ENCODE peak calls at places on chromosomes 16 and 17, in six cellular contexts. H is RWPE1; G is nucleus accumbens; J is esophagus squamous epithelium; M is effector memory CD4-positive, alpha-beta T cell; B is activated T-cell treated with anti-CD3 and anti-CD28 coated beads, Interleukin-2, amount 50 U/mL, for 72 hours. P is an unnamed sample.

GRCh38 chr17:4665027-4665426 is 23.5 kb upstream of the ALOX15 start:
- DNase-seq in H (no peak), G (no peak), J (no peak), M (no peak), B (no peak), P (no peak)

GRCh38 chr17:80794281-80795089 is 197.2 kb upstream of the CHMP6 start:
- DNase-seq in H (no peak), G (no peak), J (no peak), M (no peak), B (no peak), P (no peak)

GRCh38 chr17:73546770-73547345 is 97.4 kb downstream of the SDK2 start:
- DNase-seq in H (peak), G (no peak), J (peak), M (no peak), B (peak), P (peak)

GRCh38 chr16:19346335-19346922 is 60.9 kb downstream of the CLEC19A start:
- DNase-seq in H (no peak), G (no peak), J (no peak), M (no peak), B (no peak), P (no peak)

GRCh38 chr16:68800257-68800875 is 43.0 kb upstream of the TANGO6 start:
- DNase-seq in H (peak), G (peak), J (no peak), M (no peak), B (peak), P (peak)

GRCh38 chr16:67339453-67339852 is 12.8 kb downstream of the LRRC36 start:
- DNase-seq in H (no peak), G (no peak), J (no peak), M (no peak), B (no peak), P (no peak)

GRCh38 chr16:73000020-73000906 is 47.7 kb downstream of the ZFHX3 start:
- DNase-seq in H (no peak), G (peak), J (no peak), M (no peak), B (no peak), P (peak)

GRCh38 chr17:49013311-49014205 is 16.4 kb downstream of the IGF2BP1 start:
- DNase-seq in H (no peak), G (no peak), J (no peak), M (no peak), B (no peak), P (no peak)

GRCh38 chr17:39527220-39527813 is 66.0 kb downstream of the CDK12 start:
- DNase-seq in H (no peak), G (no peak), J (no peak), M (no peak), B (no peak), P (no peak)

GRCh38 chr17:81179220-81179619 is 13.2 kb upstream of the AATK start:
- DNase-seq in H (no peak), G (no peak), J (no peak), M (no peak), B (no peak), P (no peak)

GRCh38 chr17:65662166-65662565 is 100.7 kb upstream of the AXIN2 start:
- DNase-seq in H (no peak), G (no peak), J (no peak), M (no peak), B (no peak), P (no peak)

GRCh38 chr17:71521724-71522123 is 599.1 kb upstream of the SOX9 start:
- DNase-seq in H (no peak), G (no peak), J (no peak), M (no peak), B (no peak), P (no peak)

GRCh38 chr16:64507240-64508024 is 614.4 kb downstream of the CDH11 start:
- DNase-seq in H (no peak), G (no peak), J (no peak), M (no peak), B (no peak), P (no peak)

GRCh38 chr16:69143116-69143515 is 10.7 kb downstream of the UTP4 start:
- DNase-seq in H (no peak), G (no peak), J (no peak), M (no peak), B (no peak), P (no peak)

GRCh38 chr16:78127130-78127529 is 27.7 kb downstream of the WWOX start:
- DNase-seq in H (no peak), G (no peak), J (no peak), M (no peak), B (no peak), P (no peak)

GRCh38 chr17:49290690-49291326 is 60.2 kb upstream of the PHOSPHO1 start:
- DNase-seq in H (peak), G (no peak), J (no peak), M (no peak), B (no peak), P (no peak)

GRCh38 chr17:40647549-40648325 is at the start of gene SMARCE1:
- DNase-seq in H (peak), G (peak), J (no peak), M (peak), B (peak), P (peak)

GRCh38 chr16:15507299-15507958 is 73.0 kb downstream of the BMERB1 start:
- DNase-seq in H (no peak), G (peak), J (no peak), M (no peak), B (no peak), P (no peak)

GRCh38 chr17:82235056-82235774 is 6.4 kb downstream of the SLC16A3 start:
- DNase-seq in H (no peak), G (no peak), J (no peak), M (no peak), B (no peak), P (no peak)

GRCh38 chr16:1980026-1980769 is 1.1 kb downstream of the NOXO1 start:
- DNase-seq in H (no peak), G (no peak), J (no peak), M (no peak), B (no peak), P (no peak)

GRCh38 chr16:85906349-85906748 is 7.4 kb downstream of the IRF8 start:
- DNase-seq in H (no peak), G (no peak), J (no peak), M (no peak), B (no peak), P (no peak)

GRCh38 chr17:80289631-80290030 is 29.0 kb downstream of the RNF213 start:
- DNase-seq in H (no peak), G (no peak), J (no peak), M (no peak), B (no peak), P (no peak)

GRCh38 chr17:6100146-6100545 is 30.0 kb downstream of the WSCD1 start:
- DNase-seq in H (no peak), G (no peak), J (no peak), M (no peak), B (no peak), P (no peak)

GRCh38 chr16:80120899-80121521 is 419.8 kb upstream of the DYNLRB2 start:
- DNase-seq in H (no peak), G (no peak), J (no peak), M (no peak), B (no peak), P (no peak)